ENCODE peak calls at places on chromosomes 13 and 19, in ten cellular contexts. One of them, this sample, is unnamed.

GRCh38 chr13:27411393-27411792 is 13.0 kb upstream of the GTF3A start:
- DNase-seq in tibial nerve: no peak
- DNase-seq in erythroblast: no peak
- DNase-seq in body of pancreas: no peak
- DNase-seq in breast epithelium: no peak
- DNase-seq in uterus: no peak
- DNase-seq in lower leg skin: no peak
- DNase-seq in GM12878: no peak
- DNase-seq in Peyer's patch: no peak
- DNase-seq in K562: no peak
- DNase-seq in this sample: no peak

GRCh38 chr19:46618670-46619231 is 6.1 kb downstream of the PTGIR start:
- DNase-seq in tibial nerve: no peak
- DNase-seq in erythroblast: no peak
- DNase-seq in body of pancreas: peak; percentile 92
- DNase-seq in breast epithelium: no peak
- DNase-seq in uterus: no peak
- DNase-seq in lower leg skin: no peak
- DNase-seq in GM12878: peak; percentile 77
- DNase-seq in Peyer's patch: no peak
- DNase-seq in K562: no peak
- DNase-seq in this sample: no peak

GRCh38 chr19:3343619-3344502 is 22.5 kb upstream of the NFIC start:
- DNase-seq in tibial nerve: peak; percentile 83
- DNase-seq in erythroblast: no peak
- DNase-seq in body of pancreas: peak; percentile 95
- DNase-seq in breast epithelium: peak; percentile 95
- DNase-seq in uterus: peak; percentile 88
- DNase-seq in lower leg skin: peak; percentile 89
- DNase-seq in GM12878: no peak
- DNase-seq in Peyer's patch: peak; percentile 87
- DNase-seq in K562: peak; percentile 91
- DNase-seq in this sample: peak; percentile 83

GRCh38 chr19:37699057-37699456 is 20.5 kb downstream of the ZNF607 start:
- DNase-seq in tibial nerve: no peak
- DNase-seq in erythroblast: no peak
- DNase-seq in body of pancreas: no peak
- DNase-seq in breast epithelium: no peak
- DNase-seq in uterus: no peak
- DNase-seq in lower leg skin: no peak
- DNase-seq in GM12878: no peak
- DNase-seq in Peyer's patch: no peak
- DNase-seq in K562: no peak
- DNase-seq in this sample: no peak

GRCh38 chr13:51590966-51591627 is 6.8 kb downstream of the WDFY2 start:
- DNase-seq in tibial nerve: no peak
- DNase-seq in erythroblast: peak; percentile 91
- DNase-seq in body of pancreas: peak; percentile 67
- DNase-seq in breast epithelium: no peak
- DNase-seq in uterus: peak; percentile 24
- DNase-seq in lower leg skin: peak; percentile 55
- DNase-seq in GM12878: no peak
- DNase-seq in Peyer's patch: no peak
- DNase-seq in K562: peak; percentile 11
- DNase-seq in this sample: no peak

GRCh38 chr19:20388826-20389225 is 176.8 kb downstream of the ZNF737 start:
- DNase-seq in tibial nerve: no peak
- DNase-seq in erythroblast: no peak
- DNase-seq in body of pancreas: no peak
- DNase-seq in breast epithelium: no peak
- DNase-seq in uterus: no peak
- DNase-seq in lower leg skin: no peak
- DNase-seq in GM12878: no peak
- DNase-seq in Peyer's patch: no peak
- DNase-seq in K562: no peak
- DNase-seq in this sample: no peak

GRCh38 chr13:35388979-35389378 is 87.5 kb downstream of the MAB21L1 start:
- DNase-seq in tibial nerve: no peak
- DNase-seq in erythroblast: no peak
- DNase-seq in body of pancreas: no peak
- DNase-seq in breast epithelium: no peak
- DNase-seq in uterus: no peak
- DNase-seq in lower leg skin: no peak
- DNase-seq in GM12878: no peak
- DNase-seq in Peyer's patch: no peak
- DNase-seq in K562: no peak
- DNase-seq in this sample: no peak

GRCh38 chr13:111429064-111429558 is 108.7 kb downstream of the TEX29 start:
- DNase-seq in tibial nerve: no peak
- DNase-seq in erythroblast: peak; percentile 31
- DNase-seq in body of pancreas: peak; percentile 72
- DNase-seq in breast epithelium: no peak
- DNase-seq in uterus: no peak
- DNase-seq in lower leg skin: peak; percentile 31
- DNase-seq in GM12878: no peak
- DNase-seq in Peyer's patch: peak; percentile 64
- DNase-seq in K562: peak; percentile 43
- DNase-seq in this sample: no peak

GRCh38 chr13:46178821-46179220 is 3.2 kb downstream of the LCP1 start:
- DNase-seq in tibial nerve: no peak
- DNase-seq in erythroblast: peak; percentile 9
- DNase-seq in body of pancreas: no peak
- DNase-seq in breast epithelium: no peak
- DNase-seq in uterus: no peak
- DNase-seq in lower leg skin: no peak
- DNase-seq in GM12878: no peak
- DNase-seq in Peyer's patch: no peak
- DNase-seq in K562: no peak
- DNase-seq in this sample: no peak

GRCh38 chr13:46178143-46178542 is 3.8 kb downstream of the LCP1 start:
- DNase-seq in tibial nerve: no peak
- DNase-seq in erythroblast: peak; percentile 77
- DNase-seq in body of pancreas: peak; percentile 13
- DNase-seq in breast epithelium: no peak
- DNase-seq in uterus: no peak
- DNase-seq in lower leg skin: no peak
- DNase-seq in GM12878: no peak
- DNase-seq in Peyer's patch: no peak
- DNase-seq in K562: no peak
- DNase-seq in this sample: no peak

GRCh38 chr13:46173656-46174055 is 8.3 kb downstream of the LCP1 start:
- DNase-seq in tibial nerve: no peak
- DNase-seq in erythroblast: peak; percentile 29
- DNase-seq in body of pancreas: no peak
- DNase-seq in breast epithelium: no peak
- DNase-seq in uterus: no peak
- DNase-seq in lower leg skin: no peak
- DNase-seq in GM12878: no peak
- DNase-seq in Peyer's patch: no peak
- DNase-seq in K562: no peak
- DNase-seq in this sample: no peak

GRCh38 chr13:46179576-46180368 is 2.2 kb downstream of the LCP1 start:
- DNase-seq in tibial nerve: no peak
- DNase-seq in erythroblast: peak; percentile 53
- DNase-seq in body of pancreas: peak; percentile 59
- DNase-seq in breast epithelium: no peak
- DNase-seq in uterus: no peak
- DNase-seq in lower leg skin: peak; percentile 55
- DNase-seq in GM12878: no peak
- DNase-seq in Peyer's patch: peak; percentile 93
- DNase-seq in K562: peak; percentile 36
- DNase-seq in this sample: no peak

GRCh38 chr13:46176756-46177155 is 5.2 kb downstream of the LCP1 start:
- DNase-seq in tibial nerve: no peak
- DNase-seq in erythroblast: peak; percentile 39
- DNase-seq in body of pancreas: peak; percentile 41
- DNase-seq in breast epithelium: no peak
- DNase-seq in uterus: no peak
- DNase-seq in lower leg skin: no peak
- DNase-seq in GM12878: peak; percentile 79
- DNase-seq in Peyer's patch: peak; percentile 67
- DNase-seq in K562: no peak
- DNase-seq in this sample: no peak
- TF ChIP-seq POLR2A in tibial nerve: no peak
- TF ChIP-seq POLR2A in erythroblast: no peak
- TF ChIP-seq POLR2A in body of pancreas: no peak
- TF ChIP-seq POLR2A in breast epithelium: no peak
- TF ChIP-seq POLR2A in uterus: no peak
- TF ChIP-seq POLR2A in lower leg skin: no peak
- TF ChIP-seq POLR2A in GM12878: no peak
- TF ChIP-seq POLR2A in Peyer's patch: no peak
- TF ChIP-seq POLR2A in K562: peak; percentile 46
- TF ChIP-seq POLR2A in this sample: peak; percentile 67

GRCh38 chr19:36212895-36213294 is 1.6 kb downstream of the ZNF565 start:
- DNase-seq in tibial nerve: no peak
- DNase-seq in erythroblast: no peak
- DNase-seq in body of pancreas: no peak
- DNase-seq in breast epithelium: no peak
- DNase-seq in uterus: no peak
- DNase-seq in lower leg skin: no peak
- DNase-seq in GM12878: no peak
- DNase-seq in Peyer's patch: no peak
- DNase-seq in K562: no peak
- DNase-seq in this sample: no peak

GRCh38 chr19:36213793-36214387 is 575 bp downstream of the ZNF565 start:
- DNase-seq in tibial nerve: no peak
- DNase-seq in erythroblast: peak; percentile 66
- DNase-seq in body of pancreas: peak; percentile 33
- DNase-seq in breast epithelium: no peak
- DNase-seq in uterus: no peak
- DNase-seq in lower leg skin: peak; percentile 19
- DNase-seq in GM12878: no peak
- DNase-seq in Peyer's patch: no peak
- DNase-seq in K562: peak; percentile 27
- DNase-seq in this sample: no peak

GRCh38 chr19:36214388-36215275 is at the start of the genes ZNF146 and ZNF565:
- DNase-seq in tibial nerve: peak; percentile 92
- DNase-seq in erythroblast: peak; percentile 98
- DNase-seq in body of pancreas: peak; percentile 99
- DNase-seq in breast epithelium: peak; percentile 95
- DNase-seq in uterus: peak; percentile 96
- DNase-seq in lower leg skin: peak; percentile 97
- DNase-seq in GM12878: peak; percentile 96
- DNase-seq in Peyer's patch: peak; percentile 99
- DNase-seq in K562: peak; percentile 92
- DNase-seq in this sample: peak; percentile 93

GRCh38 chr19:36210497-36210896 is 4.0 kb downstream of the ZNF565 start:
- DNase-seq in tibial nerve: no peak
- DNase-seq in erythroblast: no peak
- DNase-seq in body of pancreas: no peak
- DNase-seq in breast epithelium: no peak
- DNase-seq in uterus: no peak
- DNase-seq in lower leg skin: no peak
- DNase-seq in GM12878: no peak
- DNase-seq in Peyer's patch: no peak
- DNase-seq in K562: no peak
- DNase-seq in this sample: no peak

GRCh38 chr19:36215276-36216171 is 618 bp downstream of the ZNF146 start:
- DNase-seq in tibial nerve: no peak
- DNase-seq in erythroblast: peak; percentile 61
- DNase-seq in body of pancreas: no peak
- DNase-seq in breast epithelium: no peak
- DNase-seq in uterus: no peak
- DNase-seq in lower leg skin: no peak
- DNase-seq in GM12878: no peak
- DNase-seq in Peyer's patch: no peak
- DNase-seq in K562: no peak
- DNase-seq in this sample: no peak
- TF ChIP-seq POLR2A in tibial nerve: no peak
- TF ChIP-seq POLR2A in erythroblast: peak; percentile 76
- TF ChIP-seq POLR2A in body of pancreas: no peak
- TF ChIP-seq POLR2A in breast epithelium: no peak
- TF ChIP-seq POLR2A in uterus: no peak
- TF ChIP-seq POLR2A in lower leg skin: no peak
- TF ChIP-seq POLR2A in GM12878: peak; percentile 7
- TF ChIP-seq POLR2A in Peyer's patch: no peak
- TF ChIP-seq POLR2A in K562: peak; percentile 67
- TF ChIP-seq POLR2A in this sample: no peak

DNA sequence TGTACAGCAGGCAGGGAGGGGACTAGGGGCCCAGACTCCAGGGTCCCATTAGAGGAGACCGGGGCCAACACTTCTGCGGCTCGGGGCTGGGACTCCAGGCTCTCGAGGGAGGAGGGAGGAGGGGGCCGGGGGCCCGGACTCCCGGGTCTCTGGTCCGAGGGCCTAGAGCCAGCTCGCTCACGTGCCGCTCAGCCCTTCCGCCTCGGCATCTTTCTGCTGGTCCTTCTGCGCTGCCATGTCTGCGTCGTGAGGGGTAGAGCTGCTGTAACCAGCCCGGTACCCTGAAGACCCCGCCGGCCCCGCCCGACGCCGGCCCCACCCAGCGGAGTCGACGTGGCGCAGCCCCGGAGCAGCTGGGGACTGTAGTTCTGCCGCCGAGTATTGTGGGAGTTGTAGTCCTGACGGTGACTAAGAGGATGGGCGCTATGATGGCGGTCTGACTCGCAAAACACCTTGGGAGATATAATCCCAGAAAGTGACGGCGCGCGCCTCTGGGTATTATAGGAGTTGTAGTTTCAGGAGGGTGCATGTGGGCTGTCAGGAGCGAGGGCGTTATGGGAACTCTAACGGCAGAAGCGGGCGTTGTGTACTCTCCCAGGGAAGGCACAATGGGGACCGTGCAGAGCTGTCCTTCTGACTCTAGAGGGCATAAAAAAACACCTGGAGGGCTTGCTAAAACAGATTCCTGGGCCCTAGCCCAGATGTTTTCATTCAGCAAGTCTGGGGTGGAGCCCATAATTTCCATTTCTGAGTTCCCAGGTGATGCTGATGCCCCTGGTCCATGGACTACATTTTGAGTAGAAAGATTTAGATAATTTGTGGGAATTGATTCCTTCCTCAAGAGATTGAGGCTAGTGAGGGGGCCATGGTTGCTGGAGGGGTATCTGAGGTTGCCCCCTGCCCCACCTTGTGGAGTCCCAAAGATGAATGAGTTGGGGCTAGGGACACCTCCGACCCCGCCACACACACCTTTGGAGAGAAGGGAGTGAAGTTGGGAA is at the start of gene RABAC1:
- DNase-seq in tibial nerve: peak; percentile 63
- DNase-seq in erythroblast: peak; percentile 84
- DNase-seq in body of pancreas: peak; percentile 91
- DNase-seq in breast epithelium: peak; percentile 84
- DNase-seq in uterus: peak; percentile 88
- DNase-seq in lower leg skin: peak; percentile 86
- DNase-seq in GM12878: peak; percentile 36
- DNase-seq in Peyer's patch: peak; percentile 96
- DNase-seq in K562: peak; percentile 92
- DNase-seq in this sample: peak; percentile 97
- TF ChIP-seq POLR2A in tibial nerve: no peak
- TF ChIP-seq POLR2A in erythroblast: no peak
- TF ChIP-seq POLR2A in body of pancreas: no peak
- TF ChIP-seq POLR2A in breast epithelium: peak; percentile 32
- TF ChIP-seq POLR2A in uterus: peak; percentile 65
- TF ChIP-seq POLR2A in lower leg skin: no peak
- TF ChIP-seq POLR2A in GM12878: peak; percentile 60
- TF ChIP-seq POLR2A in Peyer's patch: peak; percentile 6
- TF ChIP-seq POLR2A in K562: no peak
- TF ChIP-seq POLR2A in this sample: peak; percentile 61

DNA sequence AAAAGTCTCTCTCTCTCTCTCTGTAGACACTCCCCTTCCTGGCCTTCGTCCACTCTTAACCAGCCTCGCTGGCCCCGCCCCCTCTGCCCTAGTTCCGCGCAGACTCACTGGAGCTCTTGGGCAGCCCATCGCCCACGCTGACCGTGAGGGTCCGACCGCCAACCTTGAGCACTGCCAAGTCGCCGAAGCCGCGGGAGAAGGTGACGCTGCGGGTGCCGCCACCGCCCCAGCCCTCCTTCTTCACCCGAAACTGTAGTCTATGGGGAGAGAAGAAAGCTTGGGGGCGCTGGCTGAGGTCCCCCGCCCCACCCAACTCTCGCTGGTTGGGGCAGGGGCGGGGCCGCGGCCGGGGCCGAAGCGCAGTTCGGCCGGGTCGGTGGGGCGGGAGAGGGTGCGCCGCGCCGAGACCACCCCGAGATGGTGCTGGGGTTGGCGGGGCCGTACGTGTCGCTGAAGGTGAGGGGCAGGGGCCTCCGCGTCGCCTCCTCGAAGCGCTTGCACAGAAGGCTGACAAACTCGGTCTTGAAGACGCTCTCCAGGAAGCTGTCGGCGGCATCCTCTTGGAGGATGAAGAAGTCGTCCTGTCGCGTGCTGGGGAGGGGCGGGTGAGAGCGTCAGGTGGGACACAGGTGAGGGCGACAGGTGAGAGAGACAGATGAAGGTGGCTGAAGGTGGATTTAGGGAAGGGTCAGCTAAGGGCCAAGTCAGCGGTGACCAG is 12.5 kb upstream of the ZNF414 start:
- DNase-seq in tibial nerve: peak; percentile 82
- DNase-seq in erythroblast: no peak
- DNase-seq in body of pancreas: peak; percentile 92
- DNase-seq in breast epithelium: peak; percentile 94
- DNase-seq in uterus: peak; percentile 92
- DNase-seq in lower leg skin: peak; percentile 90
- DNase-seq in GM12878: no peak
- DNase-seq in Peyer's patch: peak; percentile 92
- DNase-seq in K562: peak; percentile 84
- DNase-seq in this sample: no peak
- TF ChIP-seq POLR2A in tibial nerve: peak; percentile 41
- TF ChIP-seq POLR2A in erythroblast: no peak
- TF ChIP-seq POLR2A in body of pancreas: no peak
- TF ChIP-seq POLR2A in breast epithelium: peak; percentile 57
- TF ChIP-seq POLR2A in uterus: peak; percentile 64
- TF ChIP-seq POLR2A in lower leg skin: no peak
- TF ChIP-seq POLR2A in GM12878: no peak
- TF ChIP-seq POLR2A in Peyer's patch: peak; percentile 10
- TF ChIP-seq POLR2A in K562: peak; percentile 71
- TF ChIP-seq POLR2A in this sample: no peak

This sample was measured in GM12892.